ENCODE peak calls at places on chromosomes 2 and 18, in eight cellular contexts. F is AG04450; A is germinal center; J is naive thymus-derived CD8-positive, alpha-beta T cell; U is HT-29; R is RKO; K is cerebellum; I is nephron progenitor cell. Q is an unnamed sample.

GRCh38 chr2:31523871-31524492 is 56.8 kb downstream of the SRD5A2 start:
- DNase-seq in A (peak), F (peak), R (peak), K (no peak), I (peak), J (peak), U (peak), Q (peak)

GRCh38 chr2:200396726-200397348 is 90.3 kb downstream of the SPATS2L start:
- DNase-seq in F (no peak), K (no peak), J (no peak), I (no peak), A (no peak), U (peak), R (no peak), Q (peak)

GRCh38 chr2:167832840-167833239 is 414.6 kb downstream of the STK39 start:
- DNase-seq in R (no peak), U (no peak), J (no peak), K (peak), I (no peak), F (no peak), A (no peak), Q (no peak)

GRCh38 chr2:127641846-127642510 is 4.0 kb upstream of the GPR17 start:
- DNase-seq in I (no peak), K (no peak), J (peak), A (peak), U (no peak), F (no peak), R (no peak), Q (no peak)

GRCh38 chr2:23286765-23287155 is 98.2 kb upstream of the KLHL29 start:
- DNase-seq in R (peak), J (no peak), F (no peak), K (peak), I (no peak), A (no peak), U (no peak), Q (peak)

GRCh38 chr2:238719641-238720040 is 128.2 kb upstream of the TWIST2 start:
- DNase-seq in A (no peak), J (no peak), K (no peak), F (no peak), I (no peak), R (no peak), U (no peak), Q (no peak)

GRCh38 chr2:128273469-128274081 is 45.1 kb downstream of the HS6ST1 start:
- DNase-seq in R (no peak), I (no peak), K (no peak), U (no peak), A (no peak), F (no peak), J (no peak), Q (no peak)

GRCh38 chr18:59357928-59358327 is 1.1 kb downstream of the LMAN1 start:
- DNase-seq in K (no peak), A (no peak), I (no peak), F (peak), U (peak), J (no peak), R (peak), Q (peak)

GRCh38 chr2:207473203-207473865 is 56.4 kb upstream of the CREB1 start:
- DNase-seq in F (peak), R (peak), U (peak), I (peak), K (peak), J (no peak), A (no peak), Q (peak)

GRCh38 chr2:11634584-11634983 is 35.4 kb downstream of the NTSR2 start:
- DNase-seq in R (no peak), J (no peak), I (no peak), U (no peak), A (no peak), K (no peak), F (no peak), Q (no peak)

GRCh38 chr18:8794133-8794986 is 89.0 kb downstream of the MTCL1 start:
- DNase-seq in U (peak), K (no peak), I (peak), F (no peak), R (no peak), J (no peak), A (no peak), Q (peak)

GRCh38 chr2:196170202-196170680 is 1.1 kb downstream of the STK17B start:
- DNase-seq in F (peak), I (peak), K (no peak), A (no peak), R (peak), J (no peak), U (peak), Q (peak)

GRCh38 chr2:122029945-122030344 is 274.5 kb downstream of the TSN start:
- DNase-seq in U (no peak), A (no peak), I (no peak), F (no peak), J (no peak), K (no peak), R (no peak), Q (no peak)

GRCh38 chr2:96945011-96945410 is 41.4 kb downstream of the FAM178B start:
- DNase-seq in R (no peak), A (no peak), J (no peak), F (no peak), I (no peak), K (peak), U (no peak), Q (no peak)

GRCh38 chr2:151965884-151966283 is 133.0 kb downstream of the CACNB4 start:
- DNase-seq in R (no peak), F (no peak), U (no peak), A (no peak), J (no peak), K (no peak), I (no peak), Q (no peak)

GRCh38 chr18:74501386-74501785 is 5.2 kb downstream of the CNDP2 start:
- DNase-seq in R (no peak), F (no peak), I (no peak), U (no peak), K (no peak), A (no peak), J (no peak), Q (no peak)

GRCh38 chr18:57846258-57846657 is 43.1 kb upstream of the ATP8B1 start:
- DNase-seq in A (no peak), J (no peak), K (no peak), I (no peak), U (peak), R (peak), F (peak), Q (peak)

GRCh38 chr2:200730960-200731359 is 80.8 kb upstream of the BZW1 start:
- DNase-seq in J (no peak), F (no peak), I (no peak), U (no peak), A (no peak), R (no peak), K (no peak), Q (no peak)

GRCh38 chr18:63320690-63321265 is 1.2 kb upstream of the BCL2 start:
- DNase-seq in U (peak), A (peak), F (no peak), J (peak), R (peak), I (peak), K (no peak), Q (peak)

GRCh38 chr2:72129676-72130340 is 17.9 kb downstream of the CYP26B1 start:
- DNase-seq in R (no peak), K (peak), F (no peak), J (no peak), I (no peak), U (no peak), A (no peak), Q (no peak)

GRCh38 chr2:107418713-107419112 is 408.0 kb upstream of the RGPD4 start:
- DNase-seq in U (no peak), F (no peak), R (no peak), J (no peak), A (no peak), K (no peak), I (no peak), Q (no peak)

GRCh38 chr2:23926289-23926749 is 604 bp downstream of the ATAD2B start:
- DNase-seq in F (no peak), I (peak), R (peak), A (peak), K (peak), U (no peak), J (peak), Q (peak)

GRCh38 chr2:138902239-138902871 is 122.2 kb upstream of the NXPH2 start:
- DNase-seq in J (no peak), F (no peak), I (no peak), R (no peak), U (no peak), A (no peak), K (no peak), Q (no peak)

GRCh38 chr2:199693861-199694260 is 157.1 kb downstream of the FTCDNL1 start:
- DNase-seq in F (no peak), K (no peak), A (no peak), U (no peak), J (no peak), I (no peak), R (no peak), Q (no peak)

GRCh38 chr2:30113617-30114293 is 33.1 kb upstream of the YPEL5 start:
- DNase-seq in J (no peak), I (no peak), A (no peak), F (peak), R (peak), K (no peak), U (peak), Q (peak)

GRCh38 chr18:40250218-40250617 is 1704.8 kb upstream of the PIK3C3 start:
- DNase-seq in F (no peak), J (no peak), R (no peak), A (no peak), I (no peak), U (no peak), K (peak), Q (no peak)

GRCh38 chr2:65500319-65501040 is 68.1 kb upstream of the SPRED2 start:
- DNase-seq in K (no peak), R (no peak), U (no peak), I (no peak), F (no peak), J (no peak), A (no peak), Q (no peak)

GRCh38 chr2:241818943-241819270 is 9.9 kb downstream of the NEU4 start:
- DNase-seq in R (no peak), J (no peak), F (no peak), K (no peak), U (no peak), A (no peak), I (no peak), Q (no peak)

GRCh38 chr2:101305492-101306123 is 2.9 kb downstream of the RNF149 start:
- DNase-seq in I (no peak), U (peak), R (peak), K (no peak), F (no peak), J (no peak), A (no peak), Q (peak)

GRCh38 chr2:54212456-54212855 is 43.6 kb downstream of the TSPYL6 start:
- DNase-seq in K (no peak), U (no peak), R (peak), I (no peak), J (no peak), A (no peak), F (peak), Q (peak)

GRCh38 chr2:171244970-171245782 is 84.5 kb upstream of the TLK1 start:
- DNase-seq in A (no peak), R (peak), F (no peak), U (peak), K (no peak), I (no peak), J (no peak), Q (peak)

GRCh38 chr2:7539760-7540159 is 622.5 kb downstream of the RNF144A start:
- DNase-seq in A (no peak), I (no peak), K (no peak), U (no peak), R (no peak), J (no peak), F (no peak), Q (peak)

GRCh38 chr18:9405130-9405529 is 70.2 kb upstream of the RALBP1 start:
- DNase-seq in K (no peak), J (no peak), A (no peak), U (no peak), I (no peak), R (no peak), F (no peak), Q (no peak)

GRCh38 chr2:191155608-191156071 is 4.8 kb upstream of the STAT4 start:
- DNase-seq in I (no peak), K (peak), R (peak), U (peak), J (no peak), F (no peak), A (no peak), Q (peak)

GRCh38 chr2:39304200-39304599 is 60.4 kb upstream of the CDKL4 start:
- DNase-seq in R (no peak), U (no peak), I (no peak), K (no peak), J (no peak), F (no peak), A (no peak), Q (no peak)

GRCh38 chr2:157725856-157726255 is 97.2 kb upstream of the ACVR1C start:
- DNase-seq in U (no peak), K (no peak), J (no peak), R (no peak), A (no peak), F (peak), I (no peak), Q (peak)